ENCODE peak calls at places on chromosomes 16 and 17, in four cellular contexts. B is activated CD8-positive, alpha-beta T cell treated with anti-CD3 and anti-CD28 coated beads for 36 hours; P is tibial nerve; H is ovary. S is an unnamed sample.

GRCh38 chr16:13229039-13229438 is 327.6 kb downstream of the SHISA9 start:
- DNase-seq in B (no peak), P (no peak), H (no peak), S (no peak)

GRCh38 chr16:67248401-67249177 is at the start of gene SLC9A5:
- DNase-seq in B (peak; percentile 39), P (no peak), H (peak; percentile 63), S (peak; percentile 77)

GRCh38 chr17:73031472-73031871 is 61.0 kb downstream of the SLC39A11 start:
- DNase-seq in B (no peak), P (no peak), H (no peak), S (no peak)

GRCh38 chr16:87560428-87561199 is 41.7 kb upstream of the JPH3 start:
- DNase-seq in B (peak; percentile 44), P (no peak), H (peak; percentile 57), S (peak; percentile 41)

GRCh38 chr16:31427441-31428276 is 501 bp downstream of the COX6A2 start:
- DNase-seq in B (peak; percentile 71), P (no peak), H (peak; percentile 78), S (peak; percentile 85)

GRCh38 chr16:87321336-87322107 is 4.3 kb upstream of the C16orf95 start:
- DNase-seq in B (no peak), P (no peak), H (no peak), S (no peak)

GRCh38 chr17:43790311-43790940 is 10.2 kb downstream of the CFAP97D1 start:
- DNase-seq in B (no peak), P (no peak), H (no peak), S (no peak)

GRCh38 chr16:52251495-52251894 is 295.4 kb downstream of the TOX3 start:
- DNase-seq in B (no peak), P (no peak), H (no peak), S (no peak)

GRCh38 chr16:81654346-81654745 is 124.7 kb upstream of the PLCG2 start:
- DNase-seq in B (no peak), P (no peak), H (no peak), S (no peak)

GRCh38 chr16:27511657-27512056 is 38.1 kb downstream of the GTF3C1 start:
- DNase-seq in B (no peak), P (no peak), H (no peak), S (no peak)

GRCh38 chr16:57637424-57637823 is 9.0 kb downstream of the ADGRG1 start:
- DNase-seq in B (no peak), P (peak; percentile 39), H (no peak), S (no peak)

GRCh38 chr17:32876414-32877163 is at the start of gene MYO1D:
- DNase-seq in B (peak; percentile 84), P (no peak), H (peak; percentile 74), S (peak; percentile 82)

GRCh38 chr16:56451753-56452689 is 667 bp downstream of the OGFOD1 start:
- DNase-seq in B (peak; percentile 17), P (no peak), H (no peak), S (peak; percentile 50)

GRCh38 chr16:53912155-53912554 is 208.2 kb downstream of the FTO start:
- DNase-seq in B (peak; percentile 80), P (no peak), H (no peak), S (peak; percentile 13)

GRCh38 chr17:82300228-82300627 is 17.2 kb downstream of the CD7 start:
- DNase-seq in B (no peak), P (no peak), H (no peak), S (no peak)

GRCh38 chr17:28335959-28336871 is 654 bp downstream of the TNFAIP1 start:
- DNase-seq in B (peak; percentile 60), P (no peak), H (peak; percentile 62), S (peak; percentile 20)

GRCh38 chr16:57775661-57776469 is 26.4 kb downstream of the KIFC3 start:
- DNase-seq in B (no peak), P (no peak), H (no peak), S (no peak)

GRCh38 chr17:7700510-7700909 is 4.5 kb upstream of the EFNB3 start:
- DNase-seq in B (no peak), P (no peak), H (no peak), S (no peak)
- TF ChIP-seq CTCF in B (no peak), P (no peak), H (no peak), S (no peak)

DNA sequence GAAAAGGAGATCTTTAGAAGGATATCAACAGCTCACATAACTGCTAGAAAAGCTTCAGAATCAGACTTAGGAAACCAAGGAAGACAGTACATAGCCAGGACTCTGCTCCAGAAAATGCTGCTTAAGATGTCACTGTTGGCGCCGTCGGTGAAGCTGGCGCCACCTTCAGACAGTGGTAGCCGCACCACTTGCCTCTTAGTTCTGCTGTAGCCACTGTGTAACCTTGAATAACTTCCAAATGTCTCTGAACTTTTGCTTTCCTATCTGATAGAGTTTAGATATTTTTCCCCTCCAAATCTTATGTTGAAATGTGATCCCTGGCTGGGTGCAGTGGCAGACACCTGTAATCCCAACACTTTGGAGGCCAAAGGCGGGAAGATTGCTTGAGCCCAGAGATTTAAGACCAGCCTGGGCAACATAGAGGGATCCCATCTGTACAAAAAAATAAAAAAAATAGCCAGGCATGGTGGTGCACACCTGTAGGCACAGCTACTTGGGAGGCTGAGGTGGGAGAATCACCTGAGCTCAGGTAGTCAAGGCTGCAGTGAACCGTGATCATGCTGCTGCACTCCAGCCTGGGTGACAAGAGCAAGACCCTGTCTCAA is 6.3 kb upstream of the USP31 start:
- DNase-seq in B (peak; percentile 13), P (no peak), H (no peak), S (no peak)
- TF ChIP-seq CTCF in B (peak; percentile 38), P (no peak), H (no peak), S (peak; percentile 18)

GRCh38 chr17:77608431-77608830 is 350.1 kb upstream of the TNRC6C start:
- DNase-seq in B (no peak), P (no peak), H (no peak), S (no peak)

GRCh38 chr17:77607606-77608005 is 350.9 kb upstream of the TNRC6C start:
- DNase-seq in B (no peak), P (no peak), H (no peak), S (no peak)

GRCh38 chr17:77604301-77605031 is 354.0 kb upstream of the TNRC6C start:
- DNase-seq in B (no peak), P (no peak), H (no peak), S (no peak)

GRCh38 chr17:77606146-77606864 is 352.2 kb upstream of the TNRC6C start:
- DNase-seq in B (no peak), P (no peak), H (no peak), S (no peak)

GRCh38 chr17:77606865-77607210 is 351.7 kb upstream of the TNRC6C start:
- DNase-seq in B (no peak), P (no peak), H (no peak), S (no peak)
- TF ChIP-seq CTCF in B (no peak), P (no peak), H (no peak), S (no peak)

GRCh38 chr16:68488559-68488958 is 40.3 kb upstream of the SMPD3 start:
- DNase-seq in B (no peak), P (no peak), H (no peak), S (no peak)
- TF ChIP-seq CTCF in B (no peak), P (no peak), H (no peak), S (no peak)

DNA sequence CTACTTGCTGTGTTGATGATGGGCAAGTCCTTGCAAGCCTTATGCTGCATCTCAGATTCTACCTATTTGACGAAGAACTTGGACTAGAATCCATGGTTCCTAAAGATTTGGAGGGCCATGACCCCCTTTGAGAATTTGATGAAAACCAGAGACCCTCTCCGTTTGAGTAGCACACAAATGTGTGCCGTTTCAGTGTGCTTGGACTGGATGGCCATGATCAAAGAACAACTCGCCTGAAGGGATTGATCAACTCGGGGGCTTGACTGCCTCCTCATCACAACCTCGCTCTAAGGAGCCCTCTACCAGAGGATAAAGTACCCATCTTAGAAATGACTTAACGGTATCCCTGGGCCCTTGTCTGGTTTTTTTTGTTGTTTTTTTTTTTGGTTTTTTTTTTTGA is 2.8 kb upstream of the ANKFY1 start:
- DNase-seq in B (no peak), P (no peak), H (no peak), S (no peak)
- TF ChIP-seq CTCF in B (no peak), P (no peak), H (no peak), S (no peak)

GRCh38 chr17:37711113-37711512 is 33.7 kb downstream of the HNF1B start:
- DNase-seq in B (no peak), P (no peak), H (no peak), S (no peak)

GRCh38 chr17:37708616-37709212 is 36.1 kb downstream of the HNF1B start:
- DNase-seq in B (peak; percentile 26), P (no peak), H (no peak), S (no peak)

GRCh38 chr17:37708008-37708615 is 36.7 kb downstream of the HNF1B start:
- DNase-seq in B (no peak), P (no peak), H (no peak), S (no peak)

GRCh38 chr17:37713028-37713431 is 31.8 kb downstream of the HNF1B start:
- DNase-seq in B (no peak), P (no peak), H (no peak), S (no peak)

GRCh38 chr17:37710344-37710886 is 34.4 kb downstream of the HNF1B start:
- DNase-seq in B (peak; percentile 14), P (no peak), H (no peak), S (no peak)
- TF ChIP-seq CTCF in B (no peak), P (no peak), H (no peak), S (no peak)

S was measured in GM20000.